ENCODE peak calls at places on chromosomes 5 and 9, in four cellular contexts. K is T-helper 9 cell; N is Right ventricle myocardium superior; R is stimulated activated CD8-positive, alpha-beta memory T cell treated with anti-CD3 and anti-CD28 coated beads, Interleukin-7, amount 100 ng/mL, for 24 hours. F is an unnamed sample.

GRCh38 chr9:6076856-6077255 is 61.4 kb upstream of the RANBP6 start:
- DNase-seq in K (no peak), N (no peak), R (no peak), F (no peak)

GRCh38 chr5:164139423-164139822 is 634.0 kb downstream of the MAT2B start:
- DNase-seq in K (no peak), N (no peak), R (no peak), F (no peak)

GRCh38 chr5:127031147-127031862 is 947 bp upstream of the MARCHF3 start:
- DNase-seq in K (peak), N (peak), R (no peak), F (no peak)

GRCh38 chr9:77897292-77897691 is 134.3 kb downstream of the GNAQ start:
- DNase-seq in K (no peak), N (no peak), R (no peak), F (no peak)

GRCh38 chr9:121604242-121604641 is 47.2 kb upstream of the DAB2IP start:
- DNase-seq in K (no peak), N (no peak), R (no peak), F (no peak)

GRCh38 chr5:154238776-154239481 is 48.4 kb downstream of the GALNT10 start:
- DNase-seq in K (no peak), N (no peak), R (no peak), F (peak)

GRCh38 chr9:374726-375125 is 160.1 kb downstream of the DOCK8 start:
- DNase-seq in K (no peak), N (no peak), R (no peak), F (no peak)

GRCh38 chr9:128627906-128628305 is 28.7 kb downstream of the DYNC2I2 start:
- DNase-seq in K (no peak), N (no peak), R (no peak), F (no peak)

GRCh38 chr5:64347308-64347707 is 158.5 kb upstream of the RGS7BP start:
- DNase-seq in K (no peak), N (no peak), R (no peak), F (no peak)

GRCh38 chr9:38074441-38074943 is 5.5 kb upstream of the SHB start:
- DNase-seq in K (no peak), N (no peak), R (no peak), F (no peak)

GRCh38 chr9:121989010-121989409 is 104.1 kb downstream of the TTLL11 start:
- DNase-seq in K (no peak), N (no peak), R (no peak), F (no peak)

GRCh38 chr5:149135536-149136201 is 5.6 kb upstream of the ABLIM3 start:
- DNase-seq in K (no peak), N (no peak), R (no peak), F (no peak)

GRCh38 chr5:40518511-40518917 is 161.2 kb upstream of the PTGER4 start:
- DNase-seq in K (no peak), N (no peak), R (no peak), F (no peak)

GRCh38 chr5:16812911-16813310 is 123.2 kb downstream of the MYO10 start:
- DNase-seq in K (no peak), N (no peak), R (no peak), F (no peak)

GRCh38 chr9:136085815-136086212 is 9.3 kb downstream of the NACC2 start:
- DNase-seq in K (no peak), N (peak), R (no peak), F (no peak)

GRCh38 chr5:56278267-56278826 is 45.2 kb upstream of the ANKRD55 start:
- DNase-seq in K (no peak), N (no peak), R (no peak), F (no peak)

GRCh38 chr5:9601055-9601739 is 29.0 kb downstream of the TAS2R1 start:
- DNase-seq in K (no peak), N (peak), R (no peak), F (no peak)

GRCh38 chr5:93603191-93603590 is 20.2 kb downstream of the NR2F1 start:
- DNase-seq in K (no peak), N (no peak), R (no peak), F (no peak)

GRCh38 chr9:34252670-34253459 is 74.0 kb downstream of the UBAP1 start:
- DNase-seq in K (peak), N (peak), R (peak), F (peak)

GRCh38 chr9:4024281-4024680 is 275.6 kb downstream of the GLIS3 start:
- DNase-seq in K (no peak), N (no peak), R (no peak), F (no peak)

GRCh38 chr9:137694962-137695875 is 76.4 kb downstream of the EHMT1 start:
- DNase-seq in K (no peak), N (peak), R (no peak), F (no peak)

GRCh38 chr5:16551628-16552027 is 65.2 kb downstream of the RETREG1 start:
- DNase-seq in K (no peak), N (no peak), R (no peak), F (no peak)

GRCh38 chr5:80668016-80668969 is 13.5 kb upstream of the DHFR start:
- DNase-seq in K (no peak), N (peak), R (no peak), F (peak)